ENCODE peak calls at places on chromosomes 12 and 14, in eight cellular contexts. One of them, this sample, is unnamed.

GRCh38 chr12:117189725-117190209 is 503 bp downstream of the FBXO21 start:
- DNase-seq in NCI-H1694: no peak
- DNase-seq in activated T-cell treated with anti-CD3 and anti-CD28 coated beads, Interleukin-2, amount 50 U/mL, for 24 hours: peak; percentile 65
- DNase-seq in CD8-positive, alpha-beta T cell: no peak
- DNase-seq in left ventricle myocardium inferior: no peak
- DNase-seq in pancreas: peak; percentile 43
- DNase-seq in stimulated activated CD4-positive, alpha-beta T cell treated with anti-CD3 and anti-CD28 coated beads, TNF-alpha, amount 100 ng/mL, for 48 hours: peak; percentile 20
- DNase-seq in AG08396: peak; percentile 72
- DNase-seq in this sample: peak; percentile 72

GRCh38 chr12:52415870-52416750 is 10.0 kb upstream of the KRT82 start:
- DNase-seq in NCI-H1694: no peak
- DNase-seq in activated T-cell treated with anti-CD3 and anti-CD28 coated beads, Interleukin-2, amount 50 U/mL, for 24 hours: no peak
- DNase-seq in CD8-positive, alpha-beta T cell: no peak
- DNase-seq in left ventricle myocardium inferior: no peak
- DNase-seq in pancreas: peak; percentile 18
- DNase-seq in stimulated activated CD4-positive, alpha-beta T cell treated with anti-CD3 and anti-CD28 coated beads, TNF-alpha, amount 100 ng/mL, for 48 hours: no peak
- DNase-seq in AG08396: peak; percentile 71
- DNase-seq in this sample: no peak

GRCh38 chr12:67366530-67367196 is 97.5 kb downstream of the CAND1 start:
- DNase-seq in NCI-H1694: no peak
- DNase-seq in activated T-cell treated with anti-CD3 and anti-CD28 coated beads, Interleukin-2, amount 50 U/mL, for 24 hours: no peak
- DNase-seq in CD8-positive, alpha-beta T cell: no peak
- DNase-seq in left ventricle myocardium inferior: no peak
- DNase-seq in pancreas: no peak
- DNase-seq in stimulated activated CD4-positive, alpha-beta T cell treated with anti-CD3 and anti-CD28 coated beads, TNF-alpha, amount 100 ng/mL, for 48 hours: no peak
- DNase-seq in AG08396: peak; percentile 46
- DNase-seq in this sample: no peak

GRCh38 chr12:132199526-132200319 is 55.5 kb downstream of the NOC4L start:
- DNase-seq in NCI-H1694: no peak
- DNase-seq in activated T-cell treated with anti-CD3 and anti-CD28 coated beads, Interleukin-2, amount 50 U/mL, for 24 hours: no peak
- DNase-seq in CD8-positive, alpha-beta T cell: no peak
- DNase-seq in left ventricle myocardium inferior: no peak
- DNase-seq in pancreas: no peak
- DNase-seq in stimulated activated CD4-positive, alpha-beta T cell treated with anti-CD3 and anti-CD28 coated beads, TNF-alpha, amount 100 ng/mL, for 48 hours: no peak
- DNase-seq in AG08396: no peak
- DNase-seq in this sample: no peak

GRCh38 chr12:19402743-19403400 is 36.4 kb upstream of the AEBP2 start:
- DNase-seq in NCI-H1694: no peak
- DNase-seq in activated T-cell treated with anti-CD3 and anti-CD28 coated beads, Interleukin-2, amount 50 U/mL, for 24 hours: no peak
- DNase-seq in CD8-positive, alpha-beta T cell: no peak
- DNase-seq in left ventricle myocardium inferior: peak; percentile 40
- DNase-seq in pancreas: peak; percentile 26
- DNase-seq in stimulated activated CD4-positive, alpha-beta T cell treated with anti-CD3 and anti-CD28 coated beads, TNF-alpha, amount 100 ng/mL, for 48 hours: no peak
- DNase-seq in AG08396: peak; percentile 40
- DNase-seq in this sample: peak; percentile 48

GRCh38 chr14:101110729-101111619 is 207.5 kb upstream of the RTL1 start:
- DNase-seq in NCI-H1694: no peak
- DNase-seq in activated T-cell treated with anti-CD3 and anti-CD28 coated beads, Interleukin-2, amount 50 U/mL, for 24 hours: no peak
- DNase-seq in CD8-positive, alpha-beta T cell: no peak
- DNase-seq in left ventricle myocardium inferior: no peak
- DNase-seq in pancreas: no peak
- DNase-seq in stimulated activated CD4-positive, alpha-beta T cell treated with anti-CD3 and anti-CD28 coated beads, TNF-alpha, amount 100 ng/mL, for 48 hours: no peak
- DNase-seq in AG08396: no peak
- DNase-seq in this sample: no peak

GRCh38 chr12:32877670-32878459 is 18.7 kb downstream of the PKP2 start:
- DNase-seq in NCI-H1694: peak; percentile 99
- DNase-seq in activated T-cell treated with anti-CD3 and anti-CD28 coated beads, Interleukin-2, amount 50 U/mL, for 24 hours: no peak
- DNase-seq in CD8-positive, alpha-beta T cell: no peak
- DNase-seq in left ventricle myocardium inferior: peak; percentile 80
- DNase-seq in pancreas: peak; percentile 73
- DNase-seq in stimulated activated CD4-positive, alpha-beta T cell treated with anti-CD3 and anti-CD28 coated beads, TNF-alpha, amount 100 ng/mL, for 48 hours: no peak
- DNase-seq in AG08396: no peak
- DNase-seq in this sample: no peak

GRCh38 chr12:112256780-112257179 is 125.5 kb downstream of the HECTD4 start:
- DNase-seq in NCI-H1694: no peak
- DNase-seq in activated T-cell treated with anti-CD3 and anti-CD28 coated beads, Interleukin-2, amount 50 U/mL, for 24 hours: no peak
- DNase-seq in CD8-positive, alpha-beta T cell: no peak
- DNase-seq in left ventricle myocardium inferior: no peak
- DNase-seq in pancreas: no peak
- DNase-seq in stimulated activated CD4-positive, alpha-beta T cell treated with anti-CD3 and anti-CD28 coated beads, TNF-alpha, amount 100 ng/mL, for 48 hours: no peak
- DNase-seq in AG08396: no peak
- DNase-seq in this sample: no peak

GRCh38 chr12:130846386-130846785 is 7.3 kb upstream of the STX2 start:
- DNase-seq in NCI-H1694: no peak
- DNase-seq in activated T-cell treated with anti-CD3 and anti-CD28 coated beads, Interleukin-2, amount 50 U/mL, for 24 hours: no peak
- DNase-seq in CD8-positive, alpha-beta T cell: no peak
- DNase-seq in left ventricle myocardium inferior: no peak
- DNase-seq in pancreas: no peak
- DNase-seq in stimulated activated CD4-positive, alpha-beta T cell treated with anti-CD3 and anti-CD28 coated beads, TNF-alpha, amount 100 ng/mL, for 48 hours: no peak
- DNase-seq in AG08396: no peak
- DNase-seq in this sample: no peak

GRCh38 chr14:98259881-98260280 is 1012.1 kb downstream of the BCL11B start:
- DNase-seq in NCI-H1694: no peak
- DNase-seq in activated T-cell treated with anti-CD3 and anti-CD28 coated beads, Interleukin-2, amount 50 U/mL, for 24 hours: no peak
- DNase-seq in CD8-positive, alpha-beta T cell: no peak
- DNase-seq in left ventricle myocardium inferior: no peak
- DNase-seq in pancreas: no peak
- DNase-seq in stimulated activated CD4-positive, alpha-beta T cell treated with anti-CD3 and anti-CD28 coated beads, TNF-alpha, amount 100 ng/mL, for 48 hours: no peak
- DNase-seq in AG08396: no peak
- DNase-seq in this sample: no peak

GRCh38 chr14:80988742-80989429 is 33.5 kb downstream of the TSHR start:
- DNase-seq in NCI-H1694: no peak
- DNase-seq in activated T-cell treated with anti-CD3 and anti-CD28 coated beads, Interleukin-2, amount 50 U/mL, for 24 hours: no peak
- DNase-seq in CD8-positive, alpha-beta T cell: no peak
- DNase-seq in left ventricle myocardium inferior: no peak
- DNase-seq in pancreas: no peak
- DNase-seq in stimulated activated CD4-positive, alpha-beta T cell treated with anti-CD3 and anti-CD28 coated beads, TNF-alpha, amount 100 ng/mL, for 48 hours: no peak
- DNase-seq in AG08396: no peak
- DNase-seq in this sample: no peak

GRCh38 chr12:90333384-90333783 is 621.6 kb downstream of the CCER1 start:
- DNase-seq in NCI-H1694: no peak
- DNase-seq in activated T-cell treated with anti-CD3 and anti-CD28 coated beads, Interleukin-2, amount 50 U/mL, for 24 hours: no peak
- DNase-seq in CD8-positive, alpha-beta T cell: no peak
- DNase-seq in left ventricle myocardium inferior: no peak
- DNase-seq in pancreas: no peak
- DNase-seq in stimulated activated CD4-positive, alpha-beta T cell treated with anti-CD3 and anti-CD28 coated beads, TNF-alpha, amount 100 ng/mL, for 48 hours: no peak
- DNase-seq in AG08396: no peak
- DNase-seq in this sample: no peak

GRCh38 chr14:96197969-96198368 is 6.7 kb upstream of the BDKRB2 start:
- DNase-seq in NCI-H1694: no peak
- DNase-seq in activated T-cell treated with anti-CD3 and anti-CD28 coated beads, Interleukin-2, amount 50 U/mL, for 24 hours: no peak
- DNase-seq in CD8-positive, alpha-beta T cell: no peak
- DNase-seq in left ventricle myocardium inferior: no peak
- DNase-seq in pancreas: no peak
- DNase-seq in stimulated activated CD4-positive, alpha-beta T cell treated with anti-CD3 and anti-CD28 coated beads, TNF-alpha, amount 100 ng/mL, for 48 hours: no peak
- DNase-seq in AG08396: no peak
- DNase-seq in this sample: no peak

GRCh38 chr14:104600805-104601204 is 3.8 kb downstream of the TMEM179 start:
- DNase-seq in NCI-H1694: no peak
- DNase-seq in activated T-cell treated with anti-CD3 and anti-CD28 coated beads, Interleukin-2, amount 50 U/mL, for 24 hours: no peak
- DNase-seq in CD8-positive, alpha-beta T cell: no peak
- DNase-seq in left ventricle myocardium inferior: no peak
- DNase-seq in pancreas: no peak
- DNase-seq in stimulated activated CD4-positive, alpha-beta T cell treated with anti-CD3 and anti-CD28 coated beads, TNF-alpha, amount 100 ng/mL, for 48 hours: no peak
- DNase-seq in AG08396: no peak
- DNase-seq in this sample: peak; percentile 44

This sample was measured in right lobe of liver.